ENCODE peak calls at places on chromosomes 16 and 17, in nine cellular contexts. R is WTC11, Z is HTR-8/SVneo, G is foreskin melanocyte, O is HFFc6, K is left colon, U is brain microvascular endothelial cell, T is endodermal cell, J is HAP-1. X is an unnamed sample.

GRCh38 chr17:9018731-9019130 is 2.6 kb upstream of the NTN1 start:
- DNase-seq in R (no peak), Z (no peak), G (no peak), O (no peak), K (no peak), U (no peak), T (peak; percentile 49), J (no peak), X (no peak)

GRCh38 chr16:77782694-77783093 is 5.7 kb upstream of the VAT1L start:
- DNase-seq in R (no peak), Z (no peak), G (no peak), O (no peak), K (no peak), U (no peak), T (no peak), J (no peak), X (no peak)

GRCh38 chr17:12320286-12320685 is 299.6 kb downstream of the MAP2K4 start:
- DNase-seq in R (no peak), Z (no peak), G (no peak), O (peak; percentile 82), K (no peak), U (peak; percentile 67), T (no peak), J (no peak), X (no peak)

GRCh38 chr17:19570497-19571151 is 37.0 kb downstream of the SLC47A1 start:
- DNase-seq in R (no peak), Z (no peak), G (no peak), O (no peak), K (peak; percentile 47), U (no peak), T (no peak), J (no peak), X (no peak)

GRCh38 chr16:66928702-66929388 is 3.5 kb upstream of the RRAD start:
- DNase-seq in R (peak; percentile 76), Z (peak; percentile 43), G (no peak), O (peak; percentile 37), K (peak; percentile 66), U (peak; percentile 18), T (peak; percentile 73), J (peak; percentile 63), X (no peak)

GRCh38 chr16:1960665-1961630 is 1.6 kb downstream of the NDUFB10 start:
- DNase-seq in R (no peak), Z (no peak), G (no peak), O (peak; percentile 42), K (peak; percentile 22), U (no peak), T (peak; percentile 82), J (peak; percentile 77), X (no peak)

GRCh38 chr16:11232852-11233726 is 22.9 kb downstream of the SOCS1 start:
- DNase-seq in R (peak; percentile 56), Z (no peak), G (no peak), O (no peak), K (peak; percentile 55), U (no peak), T (peak; percentile 76), J (no peak), X (no peak)

GRCh38 chr17:67602974-67603373 is 114.8 kb upstream of the NOL11 start:
- DNase-seq in R (peak; percentile 62), Z (peak; percentile 52), G (no peak), O (peak; percentile 34), K (peak; percentile 25), U (peak; percentile 43), T (peak; percentile 92), J (peak; percentile 58), X (no peak)

GRCh38 chr16:78655481-78656114 is 556.1 kb downstream of the WWOX start:
- DNase-seq in R (no peak), Z (no peak), G (no peak), O (no peak), K (no peak), U (no peak), T (no peak), J (no peak), X (no peak)

GRCh38 chr16:6149031-6149430 is 1051.4 kb upstream of the EEF2KMT start:
- DNase-seq in R (no peak), Z (no peak), G (no peak), O (no peak), K (no peak), U (no peak), T (no peak), J (no peak), X (no peak)

GRCh38 chr17:74078363-74078762 is 125.1 kb upstream of the RPL38 start:
- DNase-seq in R (no peak), Z (no peak), G (no peak), O (no peak), K (no peak), U (no peak), T (no peak), J (no peak), X (no peak)

GRCh38 chr16:57409870-57410585 is 5.5 kb downstream of the CCL17 start:
- DNase-seq in R (no peak), Z (no peak), G (peak; percentile 16), O (no peak), K (no peak), U (no peak), T (peak; percentile 69), J (no peak), X (no peak)

GRCh38 chr17:5788266-5788900 is 204.1 kb upstream of the NLRP1 start:
- DNase-seq in R (no peak), Z (no peak), G (no peak), O (peak; percentile 71), K (no peak), U (peak; percentile 46), T (peak; percentile 63), J (no peak), X (no peak)

GRCh38 chr17:73586921-73587680 is 57.1 kb downstream of the SDK2 start:
- DNase-seq in R (no peak), Z (peak; percentile 48), G (no peak), O (no peak), K (no peak), U (no peak), T (peak; percentile 70), J (no peak), X (no peak)

GRCh38 chr16:8686879-8687278 is 12.5 kb downstream of the ABAT start:
- DNase-seq in R (no peak), Z (no peak), G (no peak), O (no peak), K (peak; percentile 11), U (no peak), T (no peak), J (no peak), X (no peak)

GRCh38 chr17:19555746-19556145 is 22.1 kb downstream of the SLC47A1 start:
- DNase-seq in R (no peak), Z (no peak), G (no peak), O (no peak), K (no peak), U (no peak), T (peak; percentile 36), J (no peak), X (no peak)

GRCh38 chr16:4116328-4117249 is at the start of gene ADCY9:
- DNase-seq in R (peak; percentile 83), Z (peak; percentile 91), G (peak; percentile 37), O (peak; percentile 38), K (peak; percentile 83), U (no peak), T (peak; percentile 89), J (peak; percentile 87), X (peak; percentile 87)

GRCh38 chr17:81491761-81492160 is 20.8 kb downstream of the ACTG1 start:
- DNase-seq in R (no peak), Z (no peak), G (no peak), O (no peak), K (no peak), U (no peak), T (no peak), J (no peak), X (no peak)

GRCh38 chr17:62627219-62627903 is at the start of gene MRC2:
- DNase-seq in R (peak; percentile 76), Z (peak; percentile 79), G (no peak), O (peak; percentile 70), K (peak; percentile 35), U (peak; percentile 84), T (peak; percentile 96), J (peak; percentile 88), X (peak; percentile 84)

X was measured in sciatic nerve.